ENCODE peak calls at places on chromosomes 1 and 21, in five cellular contexts. L, I, Z, A and F are unnamed samples.

GRCh38 chr1:100606438-100606837 is 68.5 kb downstream of the GPR88 start:
- DNase-seq in L (peak; percentile 44), I (peak; percentile 44), Z (peak; percentile 21), A (no peak), F (peak; percentile 69)

GRCh38 chr1:227372662-227373061 is 54.4 kb upstream of the CDC42BPA start:
- DNase-seq in L (peak; percentile 55), I (no peak), Z (no peak), A (no peak), F (peak; percentile 57)

GRCh38 chr1:13725714-13726175 is 25.8 kb downstream of the PRDM2 start:
- DNase-seq in L (peak; percentile 79), I (peak; percentile 51), Z (no peak), A (no peak), F (peak; percentile 54)

GRCh38 chr1:70353641-70354331 is 736 bp downstream of the ANKRD13C start:
- DNase-seq in L (peak; percentile 90), I (peak; percentile 41), Z (no peak), A (no peak), F (peak; percentile 74)

GRCh38 chr1:246591958-246592357 is 25.7 kb downstream of the CNST start:
- DNase-seq in L (no peak), I (no peak), Z (no peak), A (no peak), F (no peak)

GRCh38 chr1:181791721-181792120 is 269.8 kb downstream of the ZNF648 start:
- DNase-seq in L (no peak), I (no peak), Z (no peak), A (no peak), F (no peak)

GRCh38 chr1:237164406-237165352 is 122.7 kb downstream of the RYR2 start:
- DNase-seq in L (no peak), I (no peak), Z (no peak), A (no peak), F (no peak)

GRCh38 chr1:152836881-152837280 is 5.8 kb upstream of the LCE6A start:
- DNase-seq in L (no peak), I (no peak), Z (no peak), A (no peak), F (no peak)

GRCh38 chr1:203408485-203409229 is 57.7 kb upstream of the FMOD start:
- DNase-seq in L (peak; percentile 76), I (no peak), Z (peak; percentile 83), A (no peak), F (peak; percentile 48)

GRCh38 chr21:43613755-43614638 is 45.3 kb downstream of the HSF2BP start:
- DNase-seq in L (peak; percentile 56), I (no peak), Z (no peak), A (no peak), F (peak; percentile 32)

GRCh38 chr1:175174702-175175102 is 17.9 kb downstream of the KIAA0040 start:
- DNase-seq in L (no peak), I (no peak), Z (no peak), A (no peak), F (no peak)

GRCh38 chr1:234724517-234725176 is 114.7 kb upstream of the IRF2BP2 start:
- DNase-seq in L (no peak), I (no peak), Z (peak; percentile 62), A (peak; percentile 81), F (no peak)

GRCh38 chr1:89532228-89532627 is 7.6 kb downstream of the LRRC8B start:
- DNase-seq in L (no peak), I (no peak), Z (no peak), A (no peak), F (no peak)

GRCh38 chr1:36307601-36308330 is 1.6 kb downstream of the SH3D21 start:
- DNase-seq in L (no peak), I (peak; percentile 10), Z (no peak), A (peak; percentile 63), F (no peak)

GRCh38 chr1:208820600-208821232 is 576.5 kb upstream of the PLXNA2 start:
- DNase-seq in L (no peak), I (no peak), Z (no peak), A (no peak), F (no peak)

GRCh38 chr21:15850645-15851044 is 120.9 kb downstream of the USP25 start:
- DNase-seq in L (peak; percentile 76), I (no peak), Z (no peak), A (no peak), F (peak; percentile 43)

GRCh38 chr1:85137660-85138059 is 63.2 kb downstream of the SYDE2 start:
- DNase-seq in L (no peak), I (no peak), Z (no peak), A (peak; percentile 88), F (no peak)

GRCh38 chr1:235923466-235924008 is 56.8 kb upstream of the LYST start:
- DNase-seq in L (peak; percentile 34), I (no peak), Z (no peak), A (no peak), F (peak; percentile 43)

DNA sequence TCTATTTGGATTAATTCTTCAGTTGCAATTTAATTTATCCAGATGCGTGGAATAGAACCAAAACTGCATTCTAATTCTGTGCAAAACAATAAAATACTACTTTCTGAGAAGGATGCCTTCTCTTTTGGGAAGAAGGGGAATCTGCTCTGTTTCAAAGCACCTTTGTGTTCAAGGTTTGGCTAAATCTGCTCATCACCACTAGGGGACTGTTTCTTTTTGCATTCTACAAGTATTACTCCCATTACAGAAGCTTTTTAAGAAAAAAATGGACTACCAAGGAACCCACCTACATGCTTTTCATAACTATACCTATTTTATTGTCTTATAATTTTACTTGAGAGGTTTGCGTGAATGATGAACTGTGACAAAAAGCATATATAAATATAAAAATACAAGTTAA is 18.2 kb downstream of the MRPS6 start:
- DNase-seq in L (no peak), I (peak; percentile 60), Z (no peak), A (no peak), F (no peak)
- TF ChIP-seq CTCF in L (peak; percentile 43), I (peak; percentile 71), Z (peak; percentile 19), A (no peak), F (peak; percentile 52)

DNA sequence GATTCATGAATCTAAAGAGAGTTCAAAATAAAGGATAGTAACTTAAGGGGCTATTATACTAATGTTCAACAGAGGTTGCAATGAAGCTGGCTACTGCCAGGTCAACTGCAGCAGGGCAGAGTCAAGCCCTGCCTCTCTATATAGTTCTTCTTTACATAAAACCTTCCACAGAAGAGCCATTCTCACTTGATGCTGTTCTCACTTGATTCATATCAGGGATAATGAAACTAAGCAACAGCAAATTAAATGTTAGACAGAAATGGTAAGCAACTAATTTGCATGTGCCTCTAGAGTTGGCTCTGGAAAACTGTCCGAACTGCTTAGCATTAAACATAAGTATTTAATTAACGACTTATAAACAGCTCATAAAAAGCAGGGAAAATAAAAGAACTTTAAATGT is 17.4 kb downstream of the CCSAP start:
- DNase-seq in L (no peak), I (no peak), Z (no peak), A (no peak), F (no peak)
- H3K36me3 ChIP-seq in L (peaks cover 14% of the 10 kb centered on the region), I (peaks cover 18% of the 10 kb centered on the region), Z (peaks cover 65% of the 10 kb centered on the region), A (peaks cover 37% of the 10 kb centered on the region), F (no peaks in the 10 kb centered on the region)

GRCh38 chr1:2233997-2234761 is 6.1 kb downstream of the SKI start:
- DNase-seq in L (peak; percentile 68), I (peak; percentile 10), Z (peak; percentile 96), A (peak; percentile 97), F (peak; percentile 74)

GRCh38 chr1:2233468-2233867 is 5.3 kb downstream of the SKI start:
- DNase-seq in L (no peak), I (peak; percentile 24), Z (no peak), A (no peak), F (no peak)

GRCh38 chr1:2232255-2232915 is 4.3 kb downstream of the SKI start:
- DNase-seq in L (no peak), I (no peak), Z (no peak), A (peak; percentile 74), F (no peak)

GRCh38 chr1:2231667-2232254 is 3.6 kb downstream of the SKI start:
- DNase-seq in L (peak; percentile 54), I (peak; percentile 64), Z (peak; percentile 88), A (peak; percentile 96), F (peak; percentile 85)

GRCh38 chr1:2232916-2233438 is 4.9 kb downstream of the SKI start:
- DNase-seq in L (no peak), I (peak; percentile 3), Z (no peak), A (peak; percentile 71), F (no peak)
- H3K4me3 ChIP-seq in L (peak overlapping the region; percentile 91), I (no peak overlapping the region), Z (peak overlapping the region; percentile 71), A (peak overlapping the region; percentile 80), F (peak overlapping the region; percentile 89)

GRCh38 chr1:147721711-147722110 is 38.7 kb downstream of the GJA5 start:
- DNase-seq in L (no peak), I (no peak), Z (no peak), A (no peak), F (no peak)
- TF ChIP-seq CTCF in L (no peak), I (no peak), Z (no peak), A (no peak), F (no peak)